ENCODE peak calls at places on chromosomes 6 and 20, in five cellular contexts. A, W, F, Q and G are unnamed samples.

GRCh38 chr20:46202758-46203509 is 84.8 kb downstream of the CD40 start:
- DNase-seq in A (no peak), W (no peak), Q (no peak), F (no peak), G (no peak)

GRCh38 chr20:35618372-35619131 is 2.9 kb downstream of the SPAG4 start:
- DNase-seq in F (peak; percentile 81), A (no peak), W (no peak), Q (no peak), G (peak; percentile 69)

GRCh38 chr20:11912013-11912663 is 5.6 kb upstream of the BTBD3 start:
- DNase-seq in A (peak; percentile 21), Q (no peak), W (peak; percentile 50), F (no peak), G (peak; percentile 55)

GRCh38 chr6:166911248-166911677 is 45.1 kb downstream of the RNASET2 start:
- DNase-seq in F (no peak), A (no peak), W (no peak), Q (no peak), G (no peak)

GRCh38 chr6:11613858-11614257 is 76.3 kb downstream of the TMEM170B start:
- DNase-seq in A (no peak), F (no peak), Q (no peak), W (no peak), G (no peak)

GRCh38 chr20:25324412-25324811 is 66.2 kb downstream of the ABHD12 start:
- DNase-seq in F (no peak), Q (no peak), A (no peak), W (no peak), G (no peak)

GRCh38 chr6:84353459-84354423 is 126.3 kb upstream of the CEP162 start:
- DNase-seq in A (no peak), Q (no peak), W (no peak), F (no peak), G (no peak)

GRCh38 chr20:43983359-43983758 is 68.7 kb downstream of the TOX2 start:
- DNase-seq in F (no peak), Q (no peak), W (peak; percentile 30), A (peak; percentile 52), G (peak; percentile 83)

GRCh38 chr6:6931047-6932025 is 176.4 kb upstream of the RREB1 start:
- DNase-seq in Q (no peak), F (no peak), W (no peak), A (no peak), G (no peak)

GRCh38 chr6:26064619-26065257 is 22.5 kb upstream of the HFE start:
- DNase-seq in Q (peak; percentile 36), A (peak; percentile 51), W (peak; percentile 71), F (no peak), G (no peak)

GRCh38 chr6:91268941-91269340 is 682.1 kb upstream of the MAP3K7 start:
- DNase-seq in A (no peak), W (no peak), Q (no peak), F (no peak), G (no peak)

GRCh38 chr20:37651932-37652331 is 41.9 kb upstream of the CTNNBL1 start:
- DNase-seq in W (peak; percentile 36), Q (peak; percentile 38), A (peak; percentile 24), F (no peak), G (no peak)

GRCh38 chr6:143802833-143803565 is 40.1 kb upstream of the LTV1 start:
- DNase-seq in Q (no peak), A (no peak), W (no peak), F (no peak), G (no peak)

GRCh38 chr6:152372945-152373344 is 264.2 kb downstream of the SYNE1 start:
- DNase-seq in F (no peak), A (no peak), Q (no peak), W (no peak), G (no peak)

GRCh38 chr6:166156942-166157341 is 10.7 kb downstream of the TBXT start:
- DNase-seq in Q (no peak), W (no peak), A (no peak), F (no peak), G (no peak)

GRCh38 chr6:66173587-66173986 is 466.6 kb upstream of the EYS start:
- DNase-seq in A (no peak), W (no peak), Q (no peak), F (no peak), G (no peak)

GRCh38 chr6:127547215-127547614 is 28.1 kb upstream of the MTCL3 start:
- DNase-seq in Q (no peak), F (no peak), W (peak; percentile 16), A (no peak), G (no peak)

GRCh38 chr6:169640347-169640972 is 61.4 kb downstream of the WDR27 start:
- DNase-seq in W (no peak), A (no peak), Q (no peak), F (no peak), G (no peak)

GRCh38 chr20:20371133-20371532 is 3.2 kb downstream of the INSM1 start:
- DNase-seq in W (no peak), Q (no peak), A (no peak), F (no peak), G (no peak)

DNA sequence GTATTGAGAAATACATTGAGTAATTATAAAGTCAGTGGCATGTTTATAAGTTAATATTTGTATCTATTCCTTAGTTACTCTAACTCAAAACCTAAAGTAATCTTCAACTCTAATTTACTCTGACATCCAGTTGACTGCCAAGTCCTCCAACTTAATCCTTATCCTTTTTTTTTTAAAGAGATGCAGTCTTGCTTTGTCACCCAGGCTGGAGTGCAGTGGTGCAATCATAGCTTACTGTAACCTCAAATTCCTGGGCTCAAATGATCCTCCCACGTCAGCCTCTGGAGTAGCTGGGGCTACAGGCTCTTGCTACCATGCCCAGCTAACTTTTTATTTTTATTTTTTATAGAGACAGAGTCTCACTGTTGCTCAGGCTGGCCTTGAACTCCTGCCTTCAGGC is 24.4 kb downstream of the PTPN1 start:
- DNase-seq in A (no peak), F (no peak), Q (no peak), W (no peak), G (no peak)
- H3K4me1 ChIP-seq in A (no peaks in the 10 kb centered on the region), F (peaks cover 93% of the 10 kb centered on the region), Q (peaks cover 12% of the 10 kb centered on the region), W (no peaks in the 10 kb centered on the region), G (peaks cover 42% of the 10 kb centered on the region)

DNA sequence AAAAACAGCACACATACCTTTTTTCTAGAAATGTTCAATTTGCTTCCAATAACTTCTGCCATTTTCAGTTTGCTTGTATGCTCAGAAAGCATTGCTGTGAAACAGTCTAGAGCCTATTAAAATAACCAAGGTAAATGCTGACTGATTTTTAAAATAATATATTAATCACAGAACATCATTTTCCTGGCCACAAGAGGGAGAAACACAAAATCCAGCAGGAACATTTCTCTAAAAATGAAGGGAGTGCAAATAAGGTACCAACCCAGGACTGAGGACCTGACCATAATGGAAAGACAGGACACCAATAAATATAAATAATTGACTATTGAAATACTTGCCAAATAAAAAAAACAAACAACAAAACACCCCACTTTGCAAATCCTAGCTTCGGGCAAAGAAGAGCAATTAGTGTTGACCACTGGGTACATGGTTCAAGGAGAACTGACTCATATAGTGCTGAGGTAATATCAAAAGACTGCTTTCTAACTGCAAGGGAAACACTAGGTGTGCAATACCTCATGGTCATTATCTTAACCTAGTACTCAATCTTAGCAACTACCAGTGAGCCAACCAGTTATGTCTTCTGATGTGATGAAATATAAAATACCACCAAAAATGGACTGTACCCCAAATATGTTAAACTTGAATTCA is 42.9 kb downstream of the MDN1 start:
- DNase-seq in Q (no peak), A (no peak), W (no peak), F (no peak), G (no peak)
- TF ChIP-seq CTCF in Q (no peak), A (no peak), W (no peak), F (no peak), G (no peak)

DNA sequence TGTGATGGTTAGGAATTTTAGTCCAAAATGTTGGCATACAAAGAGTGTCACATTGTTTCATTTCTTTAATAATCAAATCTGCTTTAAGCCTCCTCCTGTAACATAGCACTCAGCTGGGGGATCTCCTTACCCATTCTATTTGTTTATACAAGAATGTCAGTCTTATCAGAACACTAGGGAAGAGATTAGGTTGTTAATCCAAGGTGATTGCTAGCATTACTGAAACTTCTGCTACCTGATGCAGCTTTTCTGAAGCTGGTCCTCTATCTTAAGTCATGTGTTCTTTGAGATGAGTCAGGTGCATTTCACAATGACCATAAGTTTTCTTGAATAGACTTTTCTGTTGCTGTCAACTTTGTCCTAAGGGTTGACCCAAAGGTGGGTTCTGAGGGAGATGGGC is 60.7 kb upstream of the SYNCRIP start:
- DNase-seq in Q (no peak), A (no peak), W (no peak), F (no peak), G (no peak)
- H3K4me3 ChIP-seq in Q (no peak overlapping the region), A (no peak overlapping the region), W (no peak overlapping the region), F (no peak overlapping the region), G (no peak overlapping the region)

GRCh38 chr20:62297449-62298227 is 5.2 kb upstream of the ADRM1 start:
- DNase-seq in A (no peak), F (peak; percentile 65), Q (peak; percentile 71), W (no peak), G (no peak)

GRCh38 chr20:62298577-62299249 is 4.1 kb upstream of the ADRM1 start:
- DNase-seq in A (no peak), Q (no peak), W (no peak), F (peak; percentile 74), G (peak; percentile 45)

GRCh38 chr20:62299666-62300236 is 3.0 kb upstream of the ADRM1 start:
- DNase-seq in A (no peak), F (peak; percentile 50), W (no peak), Q (no peak), G (peak; percentile 36)

GRCh38 chr20:62294516-62294915 is 8.3 kb upstream of the ADRM1 start:
- DNase-seq in A (no peak), F (no peak), Q (no peak), W (no peak), G (no peak)

DNA sequence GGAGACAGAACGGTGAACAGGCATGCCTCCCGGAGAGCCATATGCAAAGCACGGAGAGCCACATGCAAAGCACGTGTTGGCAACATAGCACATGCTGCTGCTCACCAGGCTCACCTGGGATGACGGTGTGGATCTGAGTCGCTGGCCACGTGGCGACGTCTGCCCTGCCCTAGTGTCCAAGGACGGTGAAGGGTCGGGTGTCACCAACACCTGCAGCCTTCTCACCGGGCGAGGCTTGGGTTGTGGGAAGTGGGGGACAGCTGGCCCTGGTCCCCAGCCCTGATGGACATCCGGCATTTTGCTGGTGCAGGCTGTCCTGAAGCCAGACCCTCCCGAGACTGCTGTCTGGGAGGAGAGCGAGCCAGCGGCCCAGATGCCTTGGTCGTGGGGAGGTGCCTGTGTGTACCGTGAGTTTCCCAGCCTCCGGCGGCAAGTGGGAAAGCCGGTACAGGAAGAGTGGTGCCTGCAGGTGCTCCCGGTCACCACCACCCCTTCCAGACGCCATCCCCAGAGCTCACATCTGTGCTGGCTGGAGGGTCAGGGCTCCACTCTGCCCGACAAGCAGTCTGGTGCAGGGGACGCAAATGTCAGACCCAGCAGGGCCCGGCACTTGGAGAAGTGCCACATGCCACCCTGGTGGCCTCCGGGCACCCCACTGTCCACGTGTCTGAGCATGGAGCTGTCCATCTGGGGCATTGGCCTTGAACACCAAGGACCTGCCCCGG is 5.9 kb upstream of the ADRM1 start:
- DNase-seq in F (peak; percentile 68), Q (peak; percentile 91), W (no peak), A (no peak), G (peak; percentile 49)
- H3K4me1 ChIP-seq in F (peaks cover 4% of the 10 kb centered on the region), Q (peaks cover 35% of the 10 kb centered on the region), W (no peaks in the 10 kb centered on the region), A (peaks cover 8% of the 10 kb centered on the region), G (no peaks in the 10 kb centered on the region)